ENCODE peak calls at places on chromosomes 12 and 14, in four cellular contexts. B is WTC11, T is HepG2, E is K562. Q is an unnamed sample.
A peak's percentile ranks its signal among the peaks of the same experiment; 100 is the strongest.

GRCh38 chr14:50335989-50336391 is 23.9 kb downstream of the DMAC2L start:
- DNase-seq in B (no peak), T (no peak), E (peak; percentile 37), Q (no peak)

GRCh38 chr12:132251741-132252490 is 77.5 kb downstream of the GALNT9 start:
- DNase-seq in B (no peak), T (no peak), E (no peak), Q (no peak)

GRCh38 chr12:27509032-27509431 is 15.0 kb upstream of the PPFIBP1 start:
- DNase-seq in B (no peak), T (no peak), E (no peak), Q (no peak)

GRCh38 chr12:57199191-57199590 is 17.4 kb upstream of the NXPH4 start:
- DNase-seq in B (no peak), T (no peak), E (no peak), Q (no peak)

GRCh38 chr14:93090826-93091583 is 24.7 kb downstream of the ITPK1 start:
- DNase-seq in B (no peak), T (no peak), E (no peak), Q (no peak)

GRCh38 chr14:97178781-97179180 is 381.6 kb downstream of the VRK1 start:
- DNase-seq in B (no peak), T (no peak), E (no peak), Q (no peak)

GRCh38 chr12:57941165-57941894 is at the start of gene ATP23:
- DNase-seq in B (peak; percentile 95), T (peak; percentile 84), E (peak; percentile 97), Q (peak; percentile 94)

GRCh38 chr14:59189281-59189821 is 884 bp downstream of the DAAM1 start:
- DNase-seq in B (peak; percentile 15), T (no peak), E (peak; percentile 14), Q (peak; percentile 15)

GRCh38 chr12:42409471-42409870 is 83.5 kb downstream of the PPHLN1 start:
- DNase-seq in B (no peak), T (no peak), E (no peak), Q (no peak)

GRCh38 chr14:50943261-50943942 is 881 bp downstream of the PYGL start:
- DNase-seq in B (peak; percentile 64), T (peak; percentile 55), E (peak; percentile 21), Q (peak; percentile 46)

GRCh38 chr14:99737451-99737951 is 53.4 kb downstream of the CYP46A1 start:
- DNase-seq in B (no peak), T (no peak), E (peak; percentile 33), Q (no peak)

GRCh38 chr12:64273527-64274403 is 51.7 kb upstream of the KICS2 start:
- DNase-seq in B (peak; percentile 60), T (peak; percentile 6), E (peak; percentile 40), Q (peak; percentile 49)

GRCh38 chr12:75953312-75953906 is 78.2 kb downstream of the PHLDA1 start:
- DNase-seq in B (no peak), T (no peak), E (no peak), Q (no peak)

GRCh38 chr12:19959353-19959752 is 409.0 kb upstream of the PDE3A start:
- DNase-seq in B (no peak), T (no peak), E (no peak), Q (no peak)

GRCh38 chr12:38949363-38949762 is 44.0 kb upstream of the CPNE8 start:
- DNase-seq in B (no peak), T (peak; percentile 1), E (no peak), Q (no peak)

GRCh38 chr14:97687944-97688625 is 890.9 kb downstream of the VRK1 start:
- DNase-seq in B (no peak), T (no peak), E (no peak), Q (no peak)

GRCh38 chr12:21301-22189 is 45.0 kb upstream of the IQSEC3 start:
- DNase-seq in B (no peak), T (peak; percentile 10), E (peak; percentile 6), Q (no peak)

GRCh38 chr12:52501490-52501889 is 8.4 kb upstream of the KRT6A start:
- DNase-seq in B (no peak), T (no peak), E (no peak), Q (no peak)

GRCh38 chr12:52075409-52075724 is 4.1 kb upstream of the SMIM41 start:
- DNase-seq in B (no peak), T (no peak), E (no peak), Q (no peak)

GRCh38 chr12:114764516-114764915 is 80.5 kb upstream of the TBX3 start:
- DNase-seq in B (no peak), T (peak; percentile 49), E (no peak), Q (no peak)

GRCh38 chr14:102419276-102419675 is 56.5 kb downstream of the TECPR2 start:
- DNase-seq in B (no peak), T (no peak), E (peak; percentile 3), Q (no peak)

GRCh38 chr14:41605550-41606248 is 977 bp upstream of the LRFN5 start:
- DNase-seq in B (peak; percentile 76), T (no peak), E (no peak), Q (peak; percentile 23)

GRCh38 chr12:12645485-12645884 is 33.8 kb downstream of the CREBL2 start:
- DNase-seq in B (no peak), T (peak; percentile 64), E (peak; percentile 29), Q (peak; percentile 17)

GRCh38 chr14:83713736-83714135 is 1816.2 kb upstream of the FLRT2 start:
- DNase-seq in B (no peak), T (no peak), E (no peak), Q (no peak)

GRCh38 chr12:34218193-34219045 is 196.1 kb downstream of the ALG10 start:
- DNase-seq in B (peak; percentile 47), T (peak; percentile 64), E (peak; percentile 46), Q (peak; percentile 57)

GRCh38 chr12:19338405-19338804 is 100.9 kb upstream of the AEBP2 start:
- DNase-seq in B (no peak), T (peak; percentile 1), E (no peak), Q (no peak)

GRCh38 chr12:96132819-96133218 is 61.4 kb upstream of the ELK3 start:
- DNase-seq in B (no peak), T (peak; percentile 38), E (no peak), Q (peak; percentile 22)

GRCh38 chr12:93317227-93317626 is 60.5 kb upstream of the NUDT4 start:
- DNase-seq in B (no peak), T (peak; percentile 84), E (peak; percentile 27), Q (no peak)

GRCh38 chr12:11641522-11641921 is 8.0 kb upstream of the ETV6 start:
- DNase-seq in B (no peak), T (no peak), E (no peak), Q (no peak)

GRCh38 chr12:26940820-26941219 is 2.5 kb downstream of the FGFR1OP2 start:
- DNase-seq in B (no peak), T (no peak), E (no peak), Q (no peak)

GRCh38 chr12:131006036-131006735 is 52.5 kb downstream of the ADGRD1 start:
- DNase-seq in B (no peak), T (no peak), E (no peak), Q (no peak)
- TF ChIP-seq ELF4 in B (no peak), T (no peak), E (no peak), Q (no peak)

GRCh38 chr12:40152783-40153383 is 47.0 kb upstream of the SLC2A13 start:
- DNase-seq in B (peak; percentile 51), T (peak; percentile 20), E (peak; percentile 9), Q (peak; percentile 9)
- TF ChIP-seq ELF4 in B (no peak), T (no peak), E (no peak), Q (no peak)

DNA sequence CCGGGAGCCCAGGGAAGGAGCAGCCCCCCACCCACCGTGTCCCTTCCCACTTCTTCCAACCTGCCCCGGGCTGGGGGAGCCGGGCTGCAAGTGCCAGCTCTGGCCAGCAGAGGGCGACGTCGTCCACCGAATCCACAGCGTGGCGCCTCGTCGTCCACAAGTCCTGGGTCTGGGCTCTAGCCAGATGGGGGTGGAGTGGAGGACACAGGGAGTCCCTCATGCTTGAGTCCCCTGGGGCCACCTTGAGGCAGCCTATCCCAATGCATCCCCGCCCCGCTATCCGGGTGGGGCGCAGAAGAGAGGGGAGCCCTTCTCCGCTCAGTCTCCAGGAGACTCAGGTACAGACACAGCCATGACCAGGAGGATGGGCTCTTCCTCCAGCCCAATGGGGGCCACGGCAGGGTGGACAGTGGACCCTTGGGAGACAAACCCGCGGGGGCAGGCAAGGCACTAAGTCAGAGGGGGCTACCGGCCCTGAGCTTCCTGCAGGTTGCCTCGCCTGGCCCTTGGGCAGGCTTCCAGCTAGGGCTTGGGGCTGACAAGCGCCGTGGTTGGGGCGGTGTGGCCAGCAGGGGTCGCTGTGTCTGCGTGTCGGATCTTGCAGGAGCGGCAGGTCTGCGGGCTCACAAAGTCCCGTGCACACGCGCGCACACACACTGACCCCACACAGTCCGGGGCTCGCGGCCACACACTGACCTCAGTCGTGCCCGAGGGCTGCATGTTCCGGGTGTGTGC is 5.5 kb downstream of the AQP5 start:
- DNase-seq in B (peak; percentile 95), T (peak; percentile 71), E (peak; percentile 94), Q (peak; percentile 91)
- TF ChIP-seq ELF4 in B (no peak), T (no peak), E (no peak), Q (no peak)

GRCh38 chr12:111446044-111446581 is 40.4 kb downstream of the SH2B3 start:
- DNase-seq in B (peak; percentile 64), T (no peak), E (peak; percentile 14), Q (no peak)
- TF ChIP-seq ELF4 in B (no peak), T (no peak), E (no peak), Q (no peak)

GRCh38 chr12:78473136-78473535 is 391.4 kb upstream of the SYT1 start:
- DNase-seq in B (no peak), T (no peak), E (no peak), Q (no peak)
- TF ChIP-seq ELF4 in B (no peak), T (no peak), E (no peak), Q (no peak)

GRCh38 chr12:113476093-113476986 is 4.7 kb upstream of the LHX5 start:
- DNase-seq in B (no peak), T (no peak), E (no peak), Q (no peak)
- TF ChIP-seq ELF4 in B (no peak), T (no peak), E (no peak), Q (no peak)

GRCh38 chr12:66695130-66695529 is 16.3 kb upstream of the GRIP1 start:
- DNase-seq in B (no peak), T (no peak), E (no peak), Q (no peak)

GRCh38 chr12:66692170-66692569 is 13.3 kb upstream of the GRIP1 start:
- DNase-seq in B (no peak), T (no peak), E (no peak), Q (no peak)

GRCh38 chr12:66694666-66695065 is 15.8 kb upstream of the GRIP1 start:
- DNase-seq in B (no peak), T (no peak), E (no peak), Q (no peak)

GRCh38 chr12:66692986-66693385 is 14.1 kb upstream of the GRIP1 start:
- DNase-seq in B (no peak), T (no peak), E (no peak), Q (no peak)

GRCh38 chr12:66693901-66694513 is 15.1 kb upstream of the GRIP1 start:
- DNase-seq in B (no peak), T (peak; percentile 35), E (peak; percentile 36), Q (peak; percentile 47)
- TF ChIP-seq ELF4 in B (no peak), T (no peak), E (no peak), Q (no peak)

GRCh38 chr12:9910716-9911421 is 21.3 kb downstream of the CLEC2A start:
- DNase-seq in B (no peak), T (no peak), E (no peak), Q (no peak)
- TF ChIP-seq ELF4 in B (no peak), T (no peak), E (no peak), Q (no peak)

GRCh38 chr14:101215936-101216335 is 312.4 kb upstream of the RTL1 start:
- DNase-seq in B (peak; percentile 4), T (no peak), E (no peak), Q (no peak)
- TF ChIP-seq ELF4 in B (no peak), T (no peak), E (no peak), Q (no peak)

GRCh38 chr12:104319918-104320626 is 16.5 kb downstream of the EID3 start:
- DNase-seq in B (no peak), T (no peak), E (no peak), Q (no peak)
- TF ChIP-seq ELF4 in B (no peak), T (no peak), E (no peak), Q (no peak)